ENCODE peak calls at places on chromosome 1, in six cellular contexts. One of them, this sample, is unnamed.

GRCh38 chr1:206925116-206925736 is 3.5 kb upstream of the FCMR start:
- DNase-seq in mammary epithelial cell: no peak
- DNase-seq in HFFc6: no peak
- DNase-seq in neural crest cell: no peak
- DNase-seq in MM.1S: no peak
- DNase-seq in A549: no peak
- DNase-seq in this sample: peak; percentile 83

GRCh38 chr1:107153033-107153432 is 12.2 kb downstream of the NTNG1 start:
- DNase-seq in mammary epithelial cell: peak; percentile 69
- DNase-seq in HFFc6: no peak
- DNase-seq in neural crest cell: no peak
- DNase-seq in MM.1S: peak; percentile 63
- DNase-seq in A549: no peak
- DNase-seq in this sample: no peak

GRCh38 chr1:167509587-167509986 is 8.7 kb downstream of the CD247 start:
- DNase-seq in mammary epithelial cell: no peak
- DNase-seq in HFFc6: no peak
- DNase-seq in neural crest cell: no peak
- DNase-seq in MM.1S: no peak
- DNase-seq in A549: no peak
- DNase-seq in this sample: no peak

GRCh38 chr1:65470766-65471165 is 50.3 kb downstream of the LEPR start:
- DNase-seq in mammary epithelial cell: no peak
- DNase-seq in HFFc6: no peak
- DNase-seq in neural crest cell: no peak
- DNase-seq in MM.1S: no peak
- DNase-seq in A549: no peak
- DNase-seq in this sample: no peak

GRCh38 chr1:182556279-182556678 is 32.8 kb downstream of the RNASEL start:
- DNase-seq in mammary epithelial cell: peak; percentile 61
- DNase-seq in HFFc6: no peak
- DNase-seq in neural crest cell: no peak
- DNase-seq in MM.1S: no peak
- DNase-seq in A549: no peak
- DNase-seq in this sample: no peak

GRCh38 chr1:143721024-143721373 is 250.8 kb downstream of the FAM72C start:
- DNase-seq in mammary epithelial cell: no peak
- DNase-seq in HFFc6: no peak
- DNase-seq in neural crest cell: no peak
- DNase-seq in MM.1S: no peak
- DNase-seq in A549: no peak
- DNase-seq in this sample: no peak

GRCh38 chr1:248793592-248793991 is 32.1 kb downstream of the SH3BP5L start:
- DNase-seq in mammary epithelial cell: no peak
- DNase-seq in HFFc6: no peak
- DNase-seq in neural crest cell: no peak
- DNase-seq in MM.1S: no peak
- DNase-seq in A549: no peak
- DNase-seq in this sample: no peak

GRCh38 chr1:185291647-185292046 is 25.4 kb downstream of the IVNS1ABP start:
- DNase-seq in mammary epithelial cell: no peak
- DNase-seq in HFFc6: no peak
- DNase-seq in neural crest cell: no peak
- DNase-seq in MM.1S: no peak
- DNase-seq in A549: no peak
- DNase-seq in this sample: no peak

GRCh38 chr1:151156515-151156819 is at the start of gene TNFAIP8L2:
- DNase-seq in mammary epithelial cell: no peak
- DNase-seq in HFFc6: no peak
- DNase-seq in neural crest cell: no peak
- DNase-seq in MM.1S: no peak
- DNase-seq in A549: no peak
- DNase-seq in this sample: peak; percentile 69

GRCh38 chr1:87393437-87394085 is 64.9 kb downstream of the LMO4 start:
- DNase-seq in mammary epithelial cell: no peak
- DNase-seq in HFFc6: no peak
- DNase-seq in neural crest cell: no peak
- DNase-seq in MM.1S: no peak
- DNase-seq in A549: no peak
- DNase-seq in this sample: no peak

GRCh38 chr1:166174108-166174507 is 7.3 kb upstream of the FAM78B start:
- DNase-seq in mammary epithelial cell: peak; percentile 54
- DNase-seq in HFFc6: no peak
- DNase-seq in neural crest cell: no peak
- DNase-seq in MM.1S: no peak
- DNase-seq in A549: no peak
- DNase-seq in this sample: no peak

DNA sequence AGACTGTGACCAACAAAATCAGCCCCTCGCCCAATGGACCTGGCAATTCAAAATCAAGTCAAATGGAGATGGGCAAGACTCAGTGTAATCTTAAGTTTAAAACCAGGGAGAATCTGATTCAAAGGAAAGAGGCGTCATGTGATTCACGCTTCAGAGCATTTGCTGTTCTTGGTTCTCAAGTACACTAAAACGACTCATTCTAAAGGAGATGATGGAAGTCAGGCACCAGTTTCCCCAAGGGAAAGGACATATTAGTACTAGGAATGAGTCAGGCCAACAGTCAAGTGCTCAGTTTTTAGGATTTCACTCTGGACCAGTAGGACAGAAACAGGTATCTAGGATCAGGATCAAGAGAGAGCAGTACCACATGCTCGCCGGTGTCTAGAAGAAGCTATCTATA is 429.6 kb downstream of the PLPP3 start:
- DNase-seq in mammary epithelial cell: no peak
- DNase-seq in HFFc6: no peak
- DNase-seq in neural crest cell: no peak
- DNase-seq in MM.1S: no peak
- DNase-seq in A549: no peak
- DNase-seq in this sample: no peak
- TF ChIP-seq CTCF in mammary epithelial cell: no peak
- TF ChIP-seq CTCF in HFFc6: no peak
- TF ChIP-seq CTCF in neural crest cell: no peak
- TF ChIP-seq CTCF in MM.1S: no peak
- TF ChIP-seq CTCF in A549: no peak
- TF ChIP-seq CTCF in this sample: no peak

GRCh38 chr1:158286487-158286886 is 3.2 kb upstream of the CD1C start:
- DNase-seq in mammary epithelial cell: no peak
- DNase-seq in HFFc6: no peak
- DNase-seq in neural crest cell: no peak
- DNase-seq in MM.1S: no peak
- DNase-seq in A549: no peak
- DNase-seq in this sample: no peak

GRCh38 chr1:158285756-158286241 is 3.9 kb upstream of the CD1C start:
- DNase-seq in mammary epithelial cell: peak; percentile 5
- DNase-seq in HFFc6: no peak
- DNase-seq in neural crest cell: no peak
- DNase-seq in MM.1S: no peak
- DNase-seq in A549: no peak
- DNase-seq in this sample: peak; percentile 37

GRCh38 chr1:158286966-158287365 is 2.8 kb upstream of the CD1C start:
- DNase-seq in mammary epithelial cell: no peak
- DNase-seq in HFFc6: no peak
- DNase-seq in neural crest cell: no peak
- DNase-seq in MM.1S: no peak
- DNase-seq in A549: no peak
- DNase-seq in this sample: no peak

GRCh38 chr1:158290571-158290935 is 830 bp downstream of the CD1C start:
- DNase-seq in mammary epithelial cell: no peak
- DNase-seq in HFFc6: no peak
- DNase-seq in neural crest cell: no peak
- DNase-seq in MM.1S: no peak
- DNase-seq in A549: no peak
- DNase-seq in this sample: no peak

GRCh38 chr1:158289722-158290570 is at the start of gene CD1C:
- DNase-seq in mammary epithelial cell: no peak
- DNase-seq in HFFc6: no peak
- DNase-seq in neural crest cell: no peak
- DNase-seq in MM.1S: no peak
- DNase-seq in A549: no peak
- DNase-seq in this sample: no peak
- TF ChIP-seq CTCF in mammary epithelial cell: no peak
- TF ChIP-seq CTCF in HFFc6: no peak
- TF ChIP-seq CTCF in neural crest cell: no peak
- TF ChIP-seq CTCF in MM.1S: no peak
- TF ChIP-seq CTCF in A549: no peak
- TF ChIP-seq CTCF in this sample: no peak

DNA sequence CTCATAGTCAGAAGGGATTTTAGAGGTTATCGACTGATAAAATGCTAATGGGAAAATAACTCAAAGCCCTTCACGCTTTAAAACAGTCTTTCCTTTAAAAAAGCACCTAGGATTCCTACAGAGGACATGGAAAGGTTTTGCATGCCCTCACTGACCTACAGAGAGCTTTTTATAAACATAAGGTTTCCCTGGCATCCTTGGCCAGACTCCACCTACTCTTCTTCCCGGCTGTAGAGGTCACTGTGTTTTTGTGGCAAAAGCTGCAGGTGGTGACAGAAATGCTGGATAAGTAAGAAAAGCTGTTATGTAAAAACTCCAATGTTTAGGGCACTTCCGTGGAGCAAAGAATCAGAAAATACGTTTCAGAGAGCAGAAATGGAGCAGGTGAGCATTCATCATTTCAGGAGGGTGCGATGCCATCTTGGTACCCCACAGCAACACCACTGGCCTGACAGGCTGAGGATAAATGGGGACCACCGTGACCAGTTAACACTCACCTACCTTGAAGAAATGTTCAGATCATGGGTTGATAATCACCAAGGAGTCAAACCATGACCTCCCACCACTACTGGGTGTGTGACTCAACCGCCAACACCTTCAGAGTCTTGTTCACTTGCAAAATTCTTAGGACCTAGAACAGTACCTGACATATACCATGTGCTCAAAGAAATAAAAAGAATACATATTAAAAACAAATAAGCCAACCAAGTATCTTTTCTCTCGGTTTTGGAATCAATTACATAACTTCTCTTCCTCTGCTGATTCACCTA is 46.6 kb downstream of the SSBP3 start:
- DNase-seq in mammary epithelial cell: no peak
- DNase-seq in HFFc6: no peak
- DNase-seq in neural crest cell: no peak
- DNase-seq in MM.1S: no peak
- DNase-seq in A549: no peak
- DNase-seq in this sample: no peak
- TF ChIP-seq CTCF in mammary epithelial cell: no peak
- TF ChIP-seq CTCF in HFFc6: no peak
- TF ChIP-seq CTCF in neural crest cell: no peak
- TF ChIP-seq CTCF in MM.1S: no peak
- TF ChIP-seq CTCF in A549: no peak
- TF ChIP-seq CTCF in this sample: no peak

DNA sequence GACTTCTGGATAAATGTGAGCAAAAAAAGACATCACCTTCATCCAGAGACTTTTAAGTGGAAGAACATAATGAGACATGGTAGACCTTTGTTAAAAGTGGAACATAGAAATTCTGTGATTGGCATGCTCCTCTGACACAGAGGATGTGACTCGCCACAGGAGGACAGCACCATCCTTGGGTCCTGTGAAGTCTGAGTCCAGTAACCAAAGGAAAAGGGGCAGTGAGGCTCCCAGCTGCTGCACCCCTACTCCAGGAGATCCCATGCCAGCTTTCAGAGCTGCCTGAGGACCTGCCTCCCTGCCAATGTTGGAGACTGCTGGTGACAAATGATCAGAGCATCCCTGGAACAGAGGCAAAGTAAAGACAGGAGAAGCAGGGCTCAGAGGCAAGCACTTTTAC is 136.2 kb downstream of the BRINP2 start:
- DNase-seq in mammary epithelial cell: peak; percentile 40
- DNase-seq in HFFc6: no peak
- DNase-seq in neural crest cell: no peak
- DNase-seq in MM.1S: no peak
- DNase-seq in A549: no peak
- DNase-seq in this sample: no peak
- TF ChIP-seq CTCF in mammary epithelial cell: no peak
- TF ChIP-seq CTCF in HFFc6: no peak
- TF ChIP-seq CTCF in neural crest cell: no peak
- TF ChIP-seq CTCF in MM.1S: no peak
- TF ChIP-seq CTCF in A549: no peak
- TF ChIP-seq CTCF in this sample: no peak

GRCh38 chr1:193388165-193388564 is 201.8 kb upstream of the B3GALT2 start:
- DNase-seq in mammary epithelial cell: no peak
- DNase-seq in HFFc6: no peak
- DNase-seq in neural crest cell: no peak
- DNase-seq in MM.1S: no peak
- DNase-seq in A549: no peak
- DNase-seq in this sample: no peak
- TF ChIP-seq CTCF in mammary epithelial cell: no peak
- TF ChIP-seq CTCF in HFFc6: no peak
- TF ChIP-seq CTCF in neural crest cell: no peak
- TF ChIP-seq CTCF in MM.1S: no peak
- TF ChIP-seq CTCF in A549: no peak
- TF ChIP-seq CTCF in this sample: no peak

GRCh38 chr1:230584660-230585059 is 57.6 kb upstream of the COG2 start:
- DNase-seq in mammary epithelial cell: no peak
- DNase-seq in HFFc6: no peak
- DNase-seq in neural crest cell: no peak
- DNase-seq in MM.1S: no peak
- DNase-seq in A549: no peak
- DNase-seq in this sample: no peak

GRCh38 chr1:230578621-230579020 is 63.7 kb upstream of the COG2 start:
- DNase-seq in mammary epithelial cell: no peak
- DNase-seq in HFFc6: no peak
- DNase-seq in neural crest cell: no peak
- DNase-seq in MM.1S: no peak
- DNase-seq in A549: no peak
- DNase-seq in this sample: no peak

GRCh38 chr1:230587056-230587455 is 55.2 kb upstream of the COG2 start:
- DNase-seq in mammary epithelial cell: no peak
- DNase-seq in HFFc6: no peak
- DNase-seq in neural crest cell: no peak
- DNase-seq in MM.1S: no peak
- DNase-seq in A549: no peak
- DNase-seq in this sample: no peak

GRCh38 chr1:230577537-230577936 is 64.7 kb upstream of the COG2 start:
- DNase-seq in mammary epithelial cell: no peak
- DNase-seq in HFFc6: no peak
- DNase-seq in neural crest cell: no peak
- DNase-seq in MM.1S: no peak
- DNase-seq in A549: no peak
- DNase-seq in this sample: no peak

DNA sequence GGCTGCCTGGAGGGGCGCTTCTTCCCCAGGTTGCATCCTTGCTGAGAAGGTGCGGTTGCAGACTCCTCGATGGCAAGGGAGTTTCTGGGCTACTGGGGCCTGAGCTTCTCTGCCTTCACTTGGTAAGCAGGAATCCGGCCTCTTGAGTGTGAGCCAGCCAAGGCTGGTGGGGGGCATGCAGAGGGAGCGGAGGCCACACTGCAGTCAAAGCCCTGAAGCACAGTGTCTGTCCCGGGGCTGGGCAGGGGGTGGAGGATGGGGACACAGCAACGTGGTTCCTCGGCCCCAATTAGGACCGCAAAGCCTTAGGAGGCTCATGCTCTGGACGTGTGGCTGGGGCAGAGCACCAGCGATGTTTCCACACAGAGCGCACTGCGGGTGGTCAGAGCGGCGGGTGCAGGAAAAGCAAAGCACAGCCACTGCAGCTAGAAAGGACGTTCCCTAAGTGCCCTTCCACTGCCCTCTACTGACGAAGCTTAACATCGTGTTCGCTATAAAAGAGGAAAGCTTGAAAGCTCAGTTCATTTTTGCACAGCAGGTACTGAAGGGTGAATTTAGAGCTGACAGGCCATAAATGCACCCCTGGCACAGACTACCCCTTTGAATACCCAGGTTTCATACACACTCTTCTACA is 60.7 kb upstream of the COG2 start:
- DNase-seq in mammary epithelial cell: no peak
- DNase-seq in HFFc6: no peak
- DNase-seq in neural crest cell: no peak
- DNase-seq in MM.1S: peak; percentile 30
- DNase-seq in A549: peak; percentile 18
- DNase-seq in this sample: no peak
- TF ChIP-seq CTCF in mammary epithelial cell: no peak
- TF ChIP-seq CTCF in HFFc6: no peak
- TF ChIP-seq CTCF in neural crest cell: no peak
- TF ChIP-seq CTCF in MM.1S: peak; percentile 49
- TF ChIP-seq CTCF in A549: peak; percentile 21
- TF ChIP-seq CTCF in this sample: no peak